ENCODE peak calls at places on chromosomes 11 and 22, in ten cellular contexts. One of them, this sample, is unnamed. For H3K4me1, the result is how much of the 10 kb centered on the place peaks cover.

GRCh38 chr11:17734418-17734911 is at the start of gene KCNC1:
- DNase-seq in A549: peak
- DNase-seq in breast epithelium: no peak
- DNase-seq in ovary: peak
- DNase-seq in uterus: no peak
- DNase-seq in HCT116: no peak
- DNase-seq in stomach: no peak
- DNase-seq in transverse colon: no peak
- DNase-seq in IMR-90: peak
- DNase-seq in right lobe of liver: peak
- DNase-seq in this sample: no peak

GRCh38 chr11:35087648-35088047 is 51.3 kb upstream of the CD44 start:
- DNase-seq in A549: no peak
- DNase-seq in breast epithelium: no peak
- DNase-seq in ovary: no peak
- DNase-seq in uterus: no peak
- DNase-seq in HCT116: no peak
- DNase-seq in stomach: no peak
- DNase-seq in transverse colon: no peak
- DNase-seq in IMR-90: peak
- DNase-seq in right lobe of liver: no peak
- DNase-seq in this sample: no peak

GRCh38 chr11:9313648-9314290 is 624 bp downstream of the TMEM41B start:
- DNase-seq in A549: peak
- DNase-seq in breast epithelium: no peak
- DNase-seq in ovary: no peak
- DNase-seq in uterus: peak
- DNase-seq in HCT116: no peak
- DNase-seq in stomach: peak
- DNase-seq in transverse colon: peak
- DNase-seq in IMR-90: peak
- DNase-seq in right lobe of liver: no peak
- DNase-seq in this sample: no peak

GRCh38 chr11:10387209-10388083 is 67.6 kb upstream of the AMPD3 start:
- DNase-seq in A549: no peak
- DNase-seq in breast epithelium: no peak
- DNase-seq in ovary: peak
- DNase-seq in uterus: peak
- DNase-seq in HCT116: no peak
- DNase-seq in stomach: no peak
- DNase-seq in transverse colon: peak
- DNase-seq in IMR-90: peak
- DNase-seq in right lobe of liver: no peak
- DNase-seq in this sample: peak

GRCh38 chr11:22792497-22792896 is 37.1 kb downstream of the SVIP start:
- DNase-seq in A549: no peak
- DNase-seq in breast epithelium: peak
- DNase-seq in ovary: no peak
- DNase-seq in uterus: no peak
- DNase-seq in HCT116: peak
- DNase-seq in stomach: no peak
- DNase-seq in transverse colon: no peak
- DNase-seq in IMR-90: peak
- DNase-seq in right lobe of liver: no peak
- DNase-seq in this sample: no peak

GRCh38 chr11:66070604-66071325 is 693 bp downstream of the PACS1 start:
- DNase-seq in A549: peak
- DNase-seq in breast epithelium: peak
- DNase-seq in ovary: peak
- DNase-seq in uterus: no peak
- DNase-seq in HCT116: no peak
- DNase-seq in stomach: peak
- DNase-seq in transverse colon: peak
- DNase-seq in IMR-90: peak
- DNase-seq in right lobe of liver: peak
- DNase-seq in this sample: peak

GRCh38 chr11:70122490-70123198 is 44.5 kb downstream of the ANO1 start:
- DNase-seq in A549: no peak
- DNase-seq in breast epithelium: no peak
- DNase-seq in ovary: no peak
- DNase-seq in uterus: no peak
- DNase-seq in HCT116: no peak
- DNase-seq in stomach: no peak
- DNase-seq in transverse colon: no peak
- DNase-seq in IMR-90: no peak
- DNase-seq in right lobe of liver: no peak
- DNase-seq in this sample: no peak

GRCh38 chr11:66443602-66444001 is 5.0 kb upstream of the MRPL11 start:
- DNase-seq in A549: peak
- DNase-seq in breast epithelium: no peak
- DNase-seq in ovary: no peak
- DNase-seq in uterus: no peak
- DNase-seq in HCT116: peak
- DNase-seq in stomach: no peak
- DNase-seq in transverse colon: no peak
- DNase-seq in IMR-90: peak
- DNase-seq in right lobe of liver: no peak
- DNase-seq in this sample: no peak

GRCh38 chr11:118662401-118663271 is 16.8 kb downstream of the TREH start:
- DNase-seq in A549: no peak
- DNase-seq in breast epithelium: no peak
- DNase-seq in ovary: no peak
- DNase-seq in uterus: no peak
- DNase-seq in HCT116: no peak
- DNase-seq in stomach: no peak
- DNase-seq in transverse colon: no peak
- DNase-seq in IMR-90: no peak
- DNase-seq in right lobe of liver: no peak
- DNase-seq in this sample: peak

GRCh38 chr11:10019906-10020682 is 273.9 kb downstream of the SBF2 start:
- DNase-seq in A549: no peak
- DNase-seq in breast epithelium: peak
- DNase-seq in ovary: no peak
- DNase-seq in uterus: no peak
- DNase-seq in HCT116: no peak
- DNase-seq in stomach: peak
- DNase-seq in transverse colon: peak
- DNase-seq in IMR-90: no peak
- DNase-seq in right lobe of liver: no peak
- DNase-seq in this sample: no peak

GRCh38 chr11:123233280-123233977 is 38.4 kb upstream of the CLMP start:
- DNase-seq in A549: no peak
- DNase-seq in breast epithelium: no peak
- DNase-seq in ovary: no peak
- DNase-seq in uterus: no peak
- DNase-seq in HCT116: no peak
- DNase-seq in stomach: no peak
- DNase-seq in transverse colon: no peak
- DNase-seq in IMR-90: no peak
- DNase-seq in right lobe of liver: no peak
- DNase-seq in this sample: no peak

DNA sequence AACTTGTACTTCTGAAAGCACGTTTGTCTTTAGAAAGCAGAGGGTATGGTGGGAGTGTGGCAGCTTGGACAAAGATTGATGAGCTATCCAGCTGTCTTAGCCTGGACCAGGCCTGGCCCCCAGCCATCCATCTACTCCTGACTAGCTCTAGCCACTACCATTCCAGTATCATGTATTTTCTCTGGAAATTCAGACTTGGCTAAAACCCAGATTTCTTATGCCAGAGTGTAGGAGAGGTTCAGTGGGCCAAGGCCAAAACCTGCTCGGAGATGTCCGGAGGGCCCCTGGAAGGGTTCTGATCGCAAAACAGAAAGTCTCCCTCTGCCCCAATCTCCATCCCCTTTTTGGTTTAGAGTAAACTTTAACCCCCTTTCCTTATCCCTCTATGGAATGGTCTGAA is 24.8 kb upstream of the MTCH2 start:
- DNase-seq in A549: no peak
- DNase-seq in breast epithelium: no peak
- DNase-seq in ovary: peak
- DNase-seq in uterus: no peak
- DNase-seq in HCT116: no peak
- DNase-seq in stomach: no peak
- DNase-seq in transverse colon: no peak
- DNase-seq in IMR-90: peak
- DNase-seq in right lobe of liver: no peak
- DNase-seq in this sample: no peak
- H3K4me1 ChIP-seq in A549: under half
- H3K4me1 ChIP-seq in breast epithelium: under half
- H3K4me1 ChIP-seq in ovary: under half
- H3K4me1 ChIP-seq in uterus: under half
- H3K4me1 ChIP-seq in HCT116: under half
- H3K4me1 ChIP-seq in stomach: under half
- H3K4me1 ChIP-seq in transverse colon: under half
- H3K4me1 ChIP-seq in IMR-90: under half
- H3K4me1 ChIP-seq in right lobe of liver: under half
- H3K4me1 ChIP-seq in this sample: under half

GRCh38 chr11:1054143-1055108 is 17.9 kb upstream of the MUC6 start:
- DNase-seq in A549: no peak
- DNase-seq in breast epithelium: no peak
- DNase-seq in ovary: peak
- DNase-seq in uterus: peak
- DNase-seq in HCT116: no peak
- DNase-seq in stomach: peak
- DNase-seq in transverse colon: peak
- DNase-seq in IMR-90: no peak
- DNase-seq in right lobe of liver: peak
- DNase-seq in this sample: no peak
- TF ChIP-seq POLR2A in A549: no peak
- TF ChIP-seq POLR2A in breast epithelium: no peak
- TF ChIP-seq POLR2A in ovary: no peak
- TF ChIP-seq POLR2A in uterus: no peak
- TF ChIP-seq POLR2A in HCT116: no peak
- TF ChIP-seq POLR2A in stomach: no peak
- TF ChIP-seq POLR2A in transverse colon: peak
- TF ChIP-seq POLR2A in IMR-90: no peak
- TF ChIP-seq POLR2A in right lobe of liver: no peak
- TF ChIP-seq POLR2A in this sample: no peak

DNA sequence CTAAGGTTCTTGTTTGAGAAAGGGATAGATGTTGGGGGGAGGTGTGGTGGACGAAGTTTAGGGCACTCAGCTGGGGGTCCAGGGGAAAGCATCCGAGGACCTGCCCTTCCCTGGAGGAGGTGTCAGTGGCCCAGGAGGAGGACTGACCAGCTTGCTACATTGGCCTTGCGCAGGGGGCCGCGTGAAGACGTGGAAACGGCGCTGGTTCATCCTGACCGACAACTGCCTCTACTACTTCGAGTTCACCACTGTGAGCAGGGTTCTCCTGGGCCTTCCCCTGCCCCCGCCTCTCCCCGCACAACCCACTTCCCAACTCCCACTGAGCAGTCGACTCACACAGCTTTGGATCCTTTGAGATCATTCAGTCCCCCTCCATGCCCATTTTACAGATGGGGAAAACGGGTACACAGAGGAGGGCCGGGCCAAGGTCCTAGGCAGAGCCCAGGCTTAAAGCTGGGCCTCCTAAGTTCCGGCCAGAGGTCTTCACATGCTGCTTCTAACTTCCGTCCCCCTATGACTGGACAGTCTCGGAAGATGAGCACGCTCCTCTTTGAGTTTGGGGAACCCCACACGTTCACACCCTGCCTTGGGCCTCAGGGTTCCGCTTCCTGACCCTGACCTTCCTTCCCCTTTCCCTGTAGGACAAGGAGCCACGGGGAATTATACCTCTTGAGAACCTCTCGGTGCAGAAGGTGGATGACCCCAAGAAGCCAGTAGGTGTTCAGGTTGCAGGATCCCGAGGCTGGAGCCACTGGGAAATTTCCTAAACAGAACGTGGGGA is 28.7 kb downstream of the CYTH4 start:
- DNase-seq in A549: no peak
- DNase-seq in breast epithelium: no peak
- DNase-seq in ovary: no peak
- DNase-seq in uterus: no peak
- DNase-seq in HCT116: no peak
- DNase-seq in stomach: no peak
- DNase-seq in transverse colon: no peak
- DNase-seq in IMR-90: no peak
- DNase-seq in right lobe of liver: no peak
- DNase-seq in this sample: no peak
- H3K4me1 ChIP-seq in A549: under half
- H3K4me1 ChIP-seq in breast epithelium: under half
- H3K4me1 ChIP-seq in ovary: under half
- H3K4me1 ChIP-seq in uterus: under half
- H3K4me1 ChIP-seq in HCT116: under half
- H3K4me1 ChIP-seq in stomach: half or more
- H3K4me1 ChIP-seq in transverse colon: under half
- H3K4me1 ChIP-seq in IMR-90: under half
- H3K4me1 ChIP-seq in right lobe of liver: under half
- H3K4me1 ChIP-seq in this sample: under half

GRCh38 chr22:31637938-31638618 is 23.9 kb downstream of the PISD start:
- DNase-seq in A549: no peak
- DNase-seq in breast epithelium: no peak
- DNase-seq in ovary: no peak
- DNase-seq in uterus: no peak
- DNase-seq in HCT116: no peak
- DNase-seq in stomach: no peak
- DNase-seq in transverse colon: peak
- DNase-seq in IMR-90: no peak
- DNase-seq in right lobe of liver: no peak
- DNase-seq in this sample: no peak

GRCh38 chr22:31635638-31636306 is 26.2 kb downstream of the PISD start:
- DNase-seq in A549: no peak
- DNase-seq in breast epithelium: no peak
- DNase-seq in ovary: no peak
- DNase-seq in uterus: no peak
- DNase-seq in HCT116: no peak
- DNase-seq in stomach: peak
- DNase-seq in transverse colon: no peak
- DNase-seq in IMR-90: no peak
- DNase-seq in right lobe of liver: no peak
- DNase-seq in this sample: no peak

GRCh38 chr22:31639640-31640039 is 22.4 kb downstream of the PISD start:
- DNase-seq in A549: no peak
- DNase-seq in breast epithelium: peak
- DNase-seq in ovary: no peak
- DNase-seq in uterus: no peak
- DNase-seq in HCT116: no peak
- DNase-seq in stomach: peak
- DNase-seq in transverse colon: peak
- DNase-seq in IMR-90: no peak
- DNase-seq in right lobe of liver: no peak
- DNase-seq in this sample: no peak

DNA sequence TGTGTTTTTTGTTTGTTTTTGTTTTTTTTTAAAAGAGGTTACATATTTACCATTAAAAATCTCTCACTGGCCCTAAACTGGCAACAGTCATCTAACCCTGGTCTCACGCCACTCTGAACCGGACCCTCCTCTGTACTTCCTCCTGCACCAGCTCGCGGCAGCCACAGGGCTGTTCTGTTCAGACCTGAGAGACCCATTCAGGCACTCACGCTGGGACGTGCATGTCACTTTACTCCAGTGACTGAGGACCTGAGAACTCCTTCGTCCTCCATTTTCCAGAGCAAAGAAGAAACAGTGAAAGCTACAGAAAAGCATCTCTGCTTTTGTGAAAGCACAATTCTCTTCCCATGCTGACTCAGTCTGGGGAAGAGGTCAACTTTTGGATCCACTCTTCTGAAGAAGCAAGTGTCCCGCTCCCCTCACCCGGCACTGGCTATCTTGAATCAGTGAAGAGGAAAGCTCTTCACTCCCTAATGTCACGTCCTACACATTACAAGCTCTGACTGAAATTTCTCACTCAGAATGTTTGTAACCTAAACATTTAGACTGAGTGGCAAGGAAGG is 24.6 kb downstream of the PISD start:
- DNase-seq in A549: no peak
- DNase-seq in breast epithelium: no peak
- DNase-seq in ovary: no peak
- DNase-seq in uterus: no peak
- DNase-seq in HCT116: no peak
- DNase-seq in stomach: no peak
- DNase-seq in transverse colon: no peak
- DNase-seq in IMR-90: no peak
- DNase-seq in right lobe of liver: no peak
- DNase-seq in this sample: no peak
- TF ChIP-seq POLR2A in A549: no peak
- TF ChIP-seq POLR2A in breast epithelium: no peak
- TF ChIP-seq POLR2A in ovary: no peak
- TF ChIP-seq POLR2A in uterus: no peak
- TF ChIP-seq POLR2A in HCT116: no peak
- TF ChIP-seq POLR2A in stomach: no peak
- TF ChIP-seq POLR2A in transverse colon: no peak
- TF ChIP-seq POLR2A in IMR-90: no peak
- TF ChIP-seq POLR2A in right lobe of liver: no peak
- TF ChIP-seq POLR2A in this sample: no peak